ENCODE peak calls at places on chromosomes 12 and 14, in four cellular contexts. R is astrocyte, P is foreskin fibroblast, W is endothelial cell. E is an unnamed sample.

GRCh38 chr14:64636208-64636979 is 67.8 kb upstream of the PLEKHG3 start:
- DNase-seq in R (no peak), W (peak; percentile 74), P (peak; percentile 74), E (peak; percentile 60)

GRCh38 chr12:63304844-63305243 is 153.8 kb upstream of the AVPR1A start:
- DNase-seq in R (no peak), P (no peak), W (no peak), E (no peak)

GRCh38 chr14:39383026-39383626 is 49.1 kb downstream of the FBXO33 start:
- DNase-seq in R (no peak), P (no peak), W (no peak), E (no peak)

GRCh38 chr14:100475268-100475667 is 111.9 kb downstream of the BEGAIN start:
- DNase-seq in W (no peak), P (no peak), R (no peak), E (no peak)

GRCh38 chr14:68173227-68173972 is 353.8 kb downstream of the RAD51B start:
- DNase-seq in W (no peak), R (peak; percentile 34), P (peak; percentile 50), E (peak; percentile 25)

GRCh38 chr14:105162374-105162979 is 6.1 kb downstream of the JAG2 start:
- DNase-seq in P (no peak), W (no peak), R (no peak), E (no peak)

GRCh38 chr12:52515927-52516831 is 4.0 kb downstream of the KRT5 start:
- DNase-seq in R (peak; percentile 36), W (no peak), P (no peak), E (peak; percentile 62)

GRCh38 chr14:98909251-98909944 is 362.6 kb downstream of the BCL11B start:
- DNase-seq in R (peak; percentile 72), W (no peak), P (no peak), E (no peak)

GRCh38 chr14:100784523-100785337 is 41.2 kb upstream of the MEG3 start:
- DNase-seq in W (no peak), P (no peak), R (no peak), E (no peak)

GRCh38 chr14:94867931-94868597 is 98.2 kb upstream of the GSC start:
- DNase-seq in P (peak; percentile 1), W (no peak), R (peak; percentile 26), E (no peak)

GRCh38 chr12:48110691-48111315 is 4.9 kb upstream of the SENP1 start:
- DNase-seq in R (no peak), P (peak; percentile 20), W (no peak), E (no peak)

GRCh38 chr14:87131879-87132278 is 861.1 kb downstream of the GALC start:
- DNase-seq in W (no peak), P (peak; percentile 88), R (peak; percentile 88), E (no peak)

DNA sequence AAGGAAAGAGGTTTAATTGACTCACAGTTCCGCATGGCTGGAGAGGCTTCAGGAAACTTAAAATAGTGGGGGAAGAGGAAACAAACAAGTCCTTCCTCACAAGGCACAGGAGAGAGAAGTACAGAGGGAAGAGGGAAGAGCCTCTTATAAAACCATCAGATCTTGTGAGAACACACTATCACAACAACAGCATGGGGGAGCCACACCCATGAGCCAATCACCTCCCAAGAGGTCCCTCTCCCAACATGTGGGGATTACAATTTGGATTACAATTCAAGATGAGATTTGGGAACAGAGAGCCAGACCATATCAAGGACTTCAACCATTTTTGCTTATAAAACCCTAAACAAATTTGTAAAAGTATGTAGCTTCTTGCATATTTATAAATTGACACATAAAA is 45.8 kb downstream of the SLCO1C1 start:
- DNase-seq in R (no peak), W (no peak), P (no peak), E (no peak)
- TF ChIP-seq CTCF in R (no peak), W (no peak), P (no peak), E (no peak)

DNA sequence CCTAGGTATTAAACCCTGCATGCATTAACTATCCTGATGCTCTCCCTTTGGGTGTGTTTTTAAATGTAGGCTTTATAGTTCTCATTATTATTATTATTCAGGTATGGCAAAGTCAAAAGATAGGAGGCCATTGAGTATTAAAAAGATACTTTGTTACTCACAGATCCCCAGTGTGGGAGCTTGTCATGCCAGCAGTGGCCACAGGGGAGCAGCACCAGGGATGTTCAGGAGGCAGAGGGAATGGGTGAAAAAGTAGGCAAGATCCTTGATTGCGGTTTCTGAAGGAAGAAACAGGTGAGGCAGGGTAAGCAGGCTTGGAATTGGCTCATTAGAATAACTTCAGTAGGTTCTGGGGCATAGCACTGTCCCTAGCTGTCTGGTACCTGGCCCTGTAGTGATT is 382.2 kb downstream of the MED13L start:
- DNase-seq in R (no peak), W (no peak), P (peak; percentile 25), E (no peak)
- TF ChIP-seq CTCF in R (peak; percentile 30), W (peak; percentile 56), P (peak; percentile 31), E (peak; percentile 32)

GRCh38 chr14:93137864-93138263 is 22.1 kb upstream of the ITPK1 start:
- DNase-seq in P (no peak), R (no peak), W (no peak), E (peak; percentile 36)
- TF ChIP-seq CTCF in P (no peak), R (no peak), W (no peak), E (no peak)

GRCh38 chr14:72547999-72548398 is 345.9 kb downstream of the DPF3 start:
- DNase-seq in P (no peak), R (no peak), W (no peak), E (no peak)

GRCh38 chr14:72543325-72543724 is 350.6 kb downstream of the DPF3 start:
- DNase-seq in P (no peak), R (no peak), W (no peak), E (no peak)

GRCh38 chr14:72544615-72545387 is 349.1 kb downstream of the DPF3 start:
- DNase-seq in W (no peak), P (no peak), R (no peak), E (no peak)

GRCh38 chr14:72546359-72547035 is 347.4 kb downstream of the DPF3 start:
- DNase-seq in P (no peak), R (no peak), W (no peak), E (no peak)

GRCh38 chr14:72545411-72546311 is 348.2 kb downstream of the DPF3 start:
- DNase-seq in P (no peak), R (no peak), W (no peak), E (no peak)
- TF ChIP-seq CTCF in P (no peak), R (no peak), W (no peak), E (no peak)

GRCh38 chr12:128420163-128420562 is 153.2 kb downstream of the TMEM132C start:
- DNase-seq in W (no peak), P (no peak), R (no peak), E (no peak)

GRCh38 chr12:128415036-128415560 is 148.1 kb downstream of the TMEM132C start:
- DNase-seq in P (no peak), R (no peak), W (no peak), E (no peak)

GRCh38 chr12:128418944-128419343 is 152.0 kb downstream of the TMEM132C start:
- DNase-seq in P (no peak), R (no peak), W (no peak), E (peak; percentile 71)
- TF ChIP-seq CTCF in P (no peak), R (no peak), W (no peak), E (no peak)

GRCh38 chr12:6863586-6864321 is 3.6 kb upstream of the TPI1 start:
- DNase-seq in P (no peak), R (no peak), W (no peak), E (no peak)

GRCh38 chr12:6860116-6860515 is 7.2 kb upstream of the TPI1 start:
- DNase-seq in P (no peak), R (no peak), W (no peak), E (no peak)

GRCh38 chr12:6860942-6861341 is 6.4 kb upstream of the TPI1 start:
- DNase-seq in P (no peak), R (no peak), W (no peak), E (no peak)

GRCh38 chr12:6861391-6861790 is 5.9 kb upstream of the TPI1 start:
- DNase-seq in P (no peak), R (no peak), W (no peak), E (no peak)

GRCh38 chr12:6863033-6863432 is 4.3 kb upstream of the TPI1 start:
- DNase-seq in W (no peak), P (no peak), R (no peak), E (no peak)
- TF ChIP-seq CTCF in W (no peak), P (no peak), R (no peak), E (no peak)

DNA sequence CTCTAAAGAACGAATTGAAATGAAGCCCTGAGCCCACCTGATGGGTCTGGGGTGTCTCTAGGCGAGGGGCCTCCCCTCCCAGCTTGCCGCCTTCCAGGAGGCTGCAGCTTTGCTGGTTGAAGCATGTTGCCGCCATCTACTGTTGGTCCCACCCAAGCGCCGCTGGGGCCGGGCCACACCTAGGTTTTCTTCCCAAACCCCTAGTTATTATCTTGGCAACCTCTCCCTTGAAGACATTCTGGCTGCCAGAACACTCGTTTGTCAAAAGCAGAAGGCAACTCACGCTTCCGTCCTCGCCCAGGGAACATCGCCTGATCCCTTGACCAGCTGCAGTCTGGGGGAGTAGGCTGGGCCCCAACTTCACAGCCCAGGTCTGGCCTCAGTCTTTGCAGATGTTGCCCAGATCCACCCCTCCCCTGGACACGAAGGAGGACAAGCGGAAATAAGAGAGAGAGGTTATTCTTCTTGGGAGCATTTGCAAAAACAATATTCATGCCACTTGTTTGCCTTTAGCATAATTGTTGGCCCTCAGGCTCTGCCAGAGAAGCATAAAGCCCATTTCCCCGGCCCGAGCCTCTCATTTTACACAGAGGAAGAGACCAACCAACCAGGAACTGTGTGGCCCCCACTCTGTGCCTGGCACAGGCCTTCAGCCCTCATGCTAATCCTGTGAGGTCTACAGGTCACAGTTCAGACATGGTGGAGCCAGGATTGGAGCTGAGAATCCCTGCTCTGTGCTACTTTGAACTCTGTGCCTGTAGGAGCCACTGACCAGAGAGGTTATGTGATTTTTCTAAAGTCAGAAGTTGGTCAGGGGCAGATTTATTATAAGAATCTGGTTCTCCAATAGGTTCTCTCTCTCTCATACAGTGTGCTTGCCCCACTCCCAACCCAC is 6.7 kb downstream of the EMP1 start:
- DNase-seq in W (peak; percentile 47), R (no peak), P (peak; percentile 65), E (peak; percentile 78)
- TF ChIP-seq CTCF in W (peak; percentile 23), R (no peak), P (peak; percentile 19), E (peak; percentile 41)

GRCh38 chr12:4975574-4975973 is 65.9 kb downstream of the KCNA1 start:
- DNase-seq in W (no peak), R (no peak), P (no peak), E (no peak)
- TF ChIP-seq CTCF in W (no peak), R (no peak), P (no peak), E (no peak)

GRCh38 chr12:18861287-18861858 is 123.5 kb downstream of the CAPZA3 start:
- DNase-seq in W (no peak), R (peak; percentile 6), P (peak; percentile 60), E (peak; percentile 69)
- TF ChIP-seq CTCF in W (peak; percentile 78), R (peak; percentile 48), P (peak; percentile 24), E (peak; percentile 56)

E was measured in cardiac fibroblast.